ENCODE peak calls at places on chromosomes 1 and 21, in seven cellular contexts. C is HCT116, E is PC-3, M is neural progenitor cell, T is GM23338, R is hepatocyte, N is MM.1S. S is an unnamed sample.

GRCh38 chr1:230517786-230518185 is 91.7 kb upstream of the PGBD5 start:
- DNase-seq in C (no peak), E (peak; percentile 55), M (peak; percentile 12), T (peak; percentile 32), R (no peak), N (no peak), S (no peak)

GRCh38 chr1:36415661-36416346 is 18.1 kb upstream of the LSM10 start:
- DNase-seq in C (no peak), E (no peak), M (no peak), T (no peak), R (no peak), N (no peak), S (no peak)

GRCh38 chr1:75582725-75583261 is 28.1 kb downstream of the SLC44A5 start:
- DNase-seq in C (no peak), E (no peak), M (no peak), T (no peak), R (no peak), N (no peak), S (no peak)

GRCh38 chr1:243718022-243718421 is 132.0 kb downstream of the AKT3 start:
- DNase-seq in C (no peak), E (no peak), M (no peak), T (no peak), R (no peak), N (no peak), S (no peak)

GRCh38 chr1:231799363-231799986 is 172.9 kb downstream of the DISC1 start:
- DNase-seq in C (no peak), E (no peak), M (no peak), T (no peak), R (no peak), N (no peak), S (no peak)

GRCh38 chr1:203267347-203267846 is 37.9 kb upstream of the BTG2 start:
- DNase-seq in C (peak; percentile 77), E (peak; percentile 98), M (peak; percentile 93), T (peak; percentile 97), R (peak; percentile 93), N (peak; percentile 96), S (peak; percentile 87)

GRCh38 chr1:234214129-234214910 is 158.9 kb upstream of the COA6 start:
- DNase-seq in C (no peak), E (peak; percentile 54), M (peak; percentile 66), T (peak; percentile 74), R (peak; percentile 63), N (no peak), S (no peak)

GRCh38 chr1:30744060-30744756 is 13.4 kb downstream of the LAPTM5 start:
- DNase-seq in C (no peak), E (no peak), M (no peak), T (no peak), R (no peak), N (peak; percentile 88), S (peak; percentile 50)

GRCh38 chr1:173478099-173478555 is 992 bp downstream of the PRDX6 start:
- DNase-seq in C (peak; percentile 12), E (peak; percentile 90), M (peak; percentile 27), T (peak; percentile 20), R (peak; percentile 72), N (peak; percentile 31), S (no peak)

GRCh38 chr1:37721565-37721964 is 29.2 kb downstream of the CDCA8 start:
- DNase-seq in C (no peak), E (no peak), M (peak; percentile 30), T (peak; percentile 47), R (no peak), N (no peak), S (no peak)

GRCh38 chr21:43864806-43865470 is at the start of gene AGPAT3:
- DNase-seq in C (no peak), E (peak; percentile 15), M (peak; percentile 65), T (peak; percentile 51), R (peak; percentile 67), N (peak; percentile 66), S (peak; percentile 41)

GRCh38 chr1:185499986-185500626 is 183.1 kb upstream of the IVNS1ABP start:
- DNase-seq in C (no peak), E (peak; percentile 70), M (no peak), T (no peak), R (no peak), N (no peak), S (no peak)

GRCh38 chr1:207579436-207579799 is 65.5 kb upstream of the CR1L start:
- DNase-seq in C (peak; percentile 68), E (peak; percentile 92), M (peak; percentile 77), T (peak; percentile 95), R (peak; percentile 73), N (peak; percentile 75), S (peak; percentile 67)

GRCh38 chr1:145884675-145885074 is 991 bp downstream of the ANKRD35 start:
- DNase-seq in C (no peak), E (no peak), M (no peak), T (no peak), R (no peak), N (no peak), S (no peak)

GRCh38 chr1:10917513-10918454 is 94.7 kb upstream of the TARDBP start:
- DNase-seq in C (no peak), E (no peak), M (no peak), T (no peak), R (no peak), N (no peak), S (peak; percentile 24)

GRCh38 chr1:202618387-202619022 is 91.7 kb downstream of the SYT2 start:
- DNase-seq in C (no peak), E (peak; percentile 23), M (no peak), T (no peak), R (no peak), N (no peak), S (no peak)

GRCh38 chr1:206067486-206068302 is 14.7 kb downstream of the RHEX start:
- DNase-seq in C (no peak), E (no peak), M (no peak), T (no peak), R (peak; percentile 34), N (peak; percentile 80), S (no peak)

GRCh38 chr1:205172729-205173366 is 38.7 kb downstream of the DSTYK start:
- DNase-seq in C (peak; percentile 42), E (peak; percentile 98), M (no peak), T (no peak), R (peak; percentile 26), N (no peak), S (no peak)

GRCh38 chr21:38351961-38352521 is 95.2 kb downstream of the KCNJ15 start:
- DNase-seq in C (no peak), E (peak; percentile 67), M (no peak), T (peak; percentile 45), R (no peak), N (no peak), S (no peak)

GRCh38 chr1:180837025-180837424 is 75.7 kb upstream of the KIAA1614 start:
- DNase-seq in C (no peak), E (no peak), M (peak; percentile 68), T (peak; percentile 80), R (no peak), N (no peak), S (no peak)

GRCh38 chr1:182251561-182251960 is 140.0 kb downstream of the GLUL start:
- DNase-seq in C (no peak), E (no peak), M (no peak), T (no peak), R (no peak), N (no peak), S (no peak)

GRCh38 chr1:185474440-185475149 is 157.6 kb upstream of the IVNS1ABP start:
- DNase-seq in C (no peak), E (no peak), M (no peak), T (no peak), R (no peak), N (no peak), S (no peak)

GRCh38 chr1:30310966-30311742 is 412.2 kb downstream of the MATN1 start:
- DNase-seq in C (no peak), E (no peak), M (no peak), T (no peak), R (no peak), N (no peak), S (no peak)

GRCh38 chr1:207088731-207089626 is at the start of gene C4BPB:
- DNase-seq in C (no peak), E (peak; percentile 64), M (peak; percentile 9), T (no peak), R (peak; percentile 59), N (peak; percentile 40), S (no peak)

GRCh38 chr1:107057197-107058133 is 991 bp downstream of the PRMT6 start:
- DNase-seq in C (no peak), E (peak; percentile 64), M (peak; percentile 78), T (peak; percentile 79), R (peak; percentile 79), N (peak; percentile 21), S (peak; percentile 78)

GRCh38 chr1:9282436-9282955 is 10.2 kb upstream of the SPSB1 start:
- DNase-seq in C (no peak), E (no peak), M (no peak), T (no peak), R (no peak), N (peak; percentile 66), S (no peak)

GRCh38 chr1:60280256-60280655 is 206.7 kb upstream of the C1orf87 start:
- DNase-seq in C (no peak), E (no peak), M (no peak), T (no peak), R (no peak), N (no peak), S (no peak)

GRCh38 chr1:165418195-165418594 is 26.7 kb downstream of the RXRG start:
- DNase-seq in C (no peak), E (no peak), M (no peak), T (no peak), R (no peak), N (no peak), S (no peak)

GRCh38 chr1:175415133-175415712 is 222.6 kb upstream of the KIAA0040 start:
- DNase-seq in C (no peak), E (no peak), M (no peak), T (no peak), R (no peak), N (no peak), S (no peak)
- TF ChIP-seq CTCF in C (no peak), E (no peak), M (no peak), T (no peak), R (no peak), N (no peak), S (no peak)

GRCh38 chr1:242523282-242523967 is 1.1 kb downstream of the PLD5 start:
- DNase-seq in C (no peak), E (no peak), M (peak; percentile 51), T (peak; percentile 62), R (no peak), N (no peak), S (no peak)
- TF ChIP-seq EZH2phosphoT487 in C (no peak), E (no peak), M (no peak), T (no peak), R (no peak), N (no peak), S (no peak)

DNA sequence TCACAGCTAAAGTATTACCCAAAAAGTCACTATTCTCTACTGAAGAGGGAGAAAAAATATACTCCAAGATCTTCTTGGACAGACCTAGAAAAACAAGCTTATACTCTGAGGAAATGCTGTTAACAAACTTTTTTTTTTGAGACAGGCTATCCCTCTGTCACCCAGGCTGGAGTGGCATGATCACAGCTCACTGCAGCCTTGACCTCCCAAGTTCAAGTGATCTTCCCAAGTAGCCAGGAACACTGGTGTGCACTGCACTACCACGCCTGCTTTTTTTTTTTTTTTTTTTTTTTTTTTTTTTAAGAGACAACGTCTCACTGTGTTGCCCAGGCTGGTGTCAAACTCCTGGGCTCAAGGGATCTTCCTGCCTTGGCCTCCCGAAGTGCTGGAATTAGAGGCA is 17.3 kb downstream of the GLRX2 start:
- DNase-seq in C (no peak), E (no peak), M (no peak), T (no peak), R (no peak), N (no peak), S (no peak)
- TF ChIP-seq CTCF in C (no peak), E (no peak), M (no peak), T (no peak), R (no peak), N (no peak), S (no peak)

GRCh38 chr1:109892476-109893368 is 17.9 kb upstream of the CSF1 start:
- DNase-seq in C (no peak), E (no peak), M (no peak), T (no peak), R (peak; percentile 43), N (no peak), S (no peak)
- TF ChIP-seq EZH2phosphoT487 in C (no peak), E (no peak), M (no peak), T (no peak), R (no peak), N (no peak), S (no peak)